ENCODE peak calls at places on chromosomes 16 and 17, in ten cellular contexts. One of them, this sample, is unnamed.

GRCh38 chr17:48254896-48255295 is 147.3 kb downstream of the SNX11 start:
- DNase-seq in ovary: no peak
- DNase-seq in right atrium auricular region: no peak
- DNase-seq in mucosa of descending colon: no peak
- DNase-seq in endothelial cell of umbilical vein: no peak
- DNase-seq in thoracic aorta: no peak
- DNase-seq in H1: no peak
- DNase-seq in cardiac fibroblast: no peak
- DNase-seq in lower leg skin: no peak
- DNase-seq in cardiac muscle cell: no peak
- DNase-seq in this sample: peak

GRCh38 chr16:78205506-78205905 is 106.1 kb downstream of the WWOX start:
- DNase-seq in ovary: no peak
- DNase-seq in right atrium auricular region: no peak
- DNase-seq in mucosa of descending colon: no peak
- DNase-seq in endothelial cell of umbilical vein: no peak
- DNase-seq in thoracic aorta: no peak
- DNase-seq in H1: no peak
- DNase-seq in cardiac fibroblast: no peak
- DNase-seq in lower leg skin: no peak
- DNase-seq in cardiac muscle cell: no peak
- DNase-seq in this sample: no peak

GRCh38 chr17:72804949-72805348 is 287.5 kb downstream of the SLC39A11 start:
- DNase-seq in ovary: no peak
- DNase-seq in right atrium auricular region: no peak
- DNase-seq in mucosa of descending colon: no peak
- DNase-seq in endothelial cell of umbilical vein: no peak
- DNase-seq in thoracic aorta: no peak
- DNase-seq in H1: no peak
- DNase-seq in cardiac fibroblast: no peak
- DNase-seq in lower leg skin: no peak
- DNase-seq in cardiac muscle cell: no peak
- DNase-seq in this sample: no peak

GRCh38 chr16:10039220-10040096 is 142.8 kb downstream of the GRIN2A start:
- DNase-seq in ovary: peak
- DNase-seq in right atrium auricular region: no peak
- DNase-seq in mucosa of descending colon: no peak
- DNase-seq in endothelial cell of umbilical vein: no peak
- DNase-seq in thoracic aorta: no peak
- DNase-seq in H1: peak
- DNase-seq in cardiac fibroblast: no peak
- DNase-seq in lower leg skin: no peak
- DNase-seq in cardiac muscle cell: peak
- DNase-seq in this sample: peak

GRCh38 chr16:19008245-19008644 is 24.5 kb downstream of the TMC7 start:
- DNase-seq in ovary: no peak
- DNase-seq in right atrium auricular region: no peak
- DNase-seq in mucosa of descending colon: no peak
- DNase-seq in endothelial cell of umbilical vein: no peak
- DNase-seq in thoracic aorta: no peak
- DNase-seq in H1: no peak
- DNase-seq in cardiac fibroblast: peak
- DNase-seq in lower leg skin: no peak
- DNase-seq in cardiac muscle cell: peak
- DNase-seq in this sample: peak

GRCh38 chr17:17205368-17206148 is 575 bp downstream of the PLD6 start:
- DNase-seq in ovary: peak
- DNase-seq in right atrium auricular region: no peak
- DNase-seq in mucosa of descending colon: peak
- DNase-seq in endothelial cell of umbilical vein: peak
- DNase-seq in thoracic aorta: no peak
- DNase-seq in H1: no peak
- DNase-seq in cardiac fibroblast: peak
- DNase-seq in lower leg skin: peak
- DNase-seq in cardiac muscle cell: peak
- DNase-seq in this sample: peak

GRCh38 chr16:31474173-31474714 is 2.3 kb downstream of the TGFB1I1 start:
- DNase-seq in ovary: no peak
- DNase-seq in right atrium auricular region: no peak
- DNase-seq in mucosa of descending colon: no peak
- DNase-seq in endothelial cell of umbilical vein: no peak
- DNase-seq in thoracic aorta: no peak
- DNase-seq in H1: no peak
- DNase-seq in cardiac fibroblast: peak
- DNase-seq in lower leg skin: no peak
- DNase-seq in cardiac muscle cell: peak
- DNase-seq in this sample: peak

GRCh38 chr17:75034236-75034908 is 12.4 kb downstream of the ATP5PD start:
- DNase-seq in ovary: peak
- DNase-seq in right atrium auricular region: peak
- DNase-seq in mucosa of descending colon: peak
- DNase-seq in endothelial cell of umbilical vein: peak
- DNase-seq in thoracic aorta: peak
- DNase-seq in H1: peak
- DNase-seq in cardiac fibroblast: peak
- DNase-seq in lower leg skin: peak
- DNase-seq in cardiac muscle cell: peak
- DNase-seq in this sample: peak

GRCh38 chr16:58501242-58502131 is 1.5 kb downstream of the NDRG4 start:
- DNase-seq in ovary: no peak
- DNase-seq in right atrium auricular region: no peak
- DNase-seq in mucosa of descending colon: no peak
- DNase-seq in endothelial cell of umbilical vein: no peak
- DNase-seq in thoracic aorta: no peak
- DNase-seq in H1: peak
- DNase-seq in cardiac fibroblast: no peak
- DNase-seq in lower leg skin: peak
- DNase-seq in cardiac muscle cell: no peak
- DNase-seq in this sample: peak

GRCh38 chr16:58499615-58500328 is at the start of gene NDRG4:
- DNase-seq in ovary: no peak
- DNase-seq in right atrium auricular region: no peak
- DNase-seq in mucosa of descending colon: no peak
- DNase-seq in endothelial cell of umbilical vein: peak
- DNase-seq in thoracic aorta: no peak
- DNase-seq in H1: peak
- DNase-seq in cardiac fibroblast: peak
- DNase-seq in lower leg skin: peak
- DNase-seq in cardiac muscle cell: peak
- DNase-seq in this sample: peak

GRCh38 chr16:58499092-58499511 is 841 bp upstream of the NDRG4 start:
- DNase-seq in ovary: no peak
- DNase-seq in right atrium auricular region: no peak
- DNase-seq in mucosa of descending colon: no peak
- DNase-seq in endothelial cell of umbilical vein: no peak
- DNase-seq in thoracic aorta: no peak
- DNase-seq in H1: no peak
- DNase-seq in cardiac fibroblast: no peak
- DNase-seq in lower leg skin: no peak
- DNase-seq in cardiac muscle cell: no peak
- DNase-seq in this sample: no peak

GRCh38 chr16:58502217-58502921 is 2.4 kb downstream of the NDRG4 start:
- DNase-seq in ovary: no peak
- DNase-seq in right atrium auricular region: no peak
- DNase-seq in mucosa of descending colon: no peak
- DNase-seq in endothelial cell of umbilical vein: no peak
- DNase-seq in thoracic aorta: no peak
- DNase-seq in H1: no peak
- DNase-seq in cardiac fibroblast: no peak
- DNase-seq in lower leg skin: peak
- DNase-seq in cardiac muscle cell: no peak
- DNase-seq in this sample: no peak

GRCh38 chr16:58500329-58501241 is 642 bp downstream of the NDRG4 start:
- DNase-seq in ovary: no peak
- DNase-seq in right atrium auricular region: no peak
- DNase-seq in mucosa of descending colon: no peak
- DNase-seq in endothelial cell of umbilical vein: no peak
- DNase-seq in thoracic aorta: no peak
- DNase-seq in H1: peak
- DNase-seq in cardiac fibroblast: no peak
- DNase-seq in lower leg skin: peak
- DNase-seq in cardiac muscle cell: no peak
- DNase-seq in this sample: no peak
- H3K4me3 ChIP-seq in ovary: peak
- H3K4me3 ChIP-seq in right atrium auricular region: peak
- H3K4me3 ChIP-seq in mucosa of descending colon: no peak
- H3K4me3 ChIP-seq in endothelial cell of umbilical vein: no peak
- H3K4me3 ChIP-seq in thoracic aorta: peak
- H3K4me3 ChIP-seq in H1: peak
- H3K4me3 ChIP-seq in cardiac fibroblast: peak
- H3K4me3 ChIP-seq in lower leg skin: no peak
- H3K4me3 ChIP-seq in cardiac muscle cell: peak
- H3K4me3 ChIP-seq in this sample: peak

GRCh38 chr17:46270032-46270431 is 24.9 kb upstream of the LRRC37A start:
- DNase-seq in ovary: no peak
- DNase-seq in right atrium auricular region: no peak
- DNase-seq in mucosa of descending colon: no peak
- DNase-seq in endothelial cell of umbilical vein: no peak
- DNase-seq in thoracic aorta: no peak
- DNase-seq in H1: peak
- DNase-seq in cardiac fibroblast: no peak
- DNase-seq in lower leg skin: no peak
- DNase-seq in cardiac muscle cell: no peak
- DNase-seq in this sample: no peak

GRCh38 chr17:46264456-46265198 is 30.3 kb upstream of the LRRC37A start:
- DNase-seq in ovary: no peak
- DNase-seq in right atrium auricular region: no peak
- DNase-seq in mucosa of descending colon: peak
- DNase-seq in endothelial cell of umbilical vein: no peak
- DNase-seq in thoracic aorta: no peak
- DNase-seq in H1: no peak
- DNase-seq in cardiac fibroblast: peak
- DNase-seq in lower leg skin: no peak
- DNase-seq in cardiac muscle cell: peak
- DNase-seq in this sample: peak

GRCh38 chr17:46262271-46262670 is 32.7 kb upstream of the LRRC37A start:
- DNase-seq in ovary: no peak
- DNase-seq in right atrium auricular region: no peak
- DNase-seq in mucosa of descending colon: peak
- DNase-seq in endothelial cell of umbilical vein: peak
- DNase-seq in thoracic aorta: no peak
- DNase-seq in H1: no peak
- DNase-seq in cardiac fibroblast: no peak
- DNase-seq in lower leg skin: no peak
- DNase-seq in cardiac muscle cell: no peak
- DNase-seq in this sample: peak

DNA sequence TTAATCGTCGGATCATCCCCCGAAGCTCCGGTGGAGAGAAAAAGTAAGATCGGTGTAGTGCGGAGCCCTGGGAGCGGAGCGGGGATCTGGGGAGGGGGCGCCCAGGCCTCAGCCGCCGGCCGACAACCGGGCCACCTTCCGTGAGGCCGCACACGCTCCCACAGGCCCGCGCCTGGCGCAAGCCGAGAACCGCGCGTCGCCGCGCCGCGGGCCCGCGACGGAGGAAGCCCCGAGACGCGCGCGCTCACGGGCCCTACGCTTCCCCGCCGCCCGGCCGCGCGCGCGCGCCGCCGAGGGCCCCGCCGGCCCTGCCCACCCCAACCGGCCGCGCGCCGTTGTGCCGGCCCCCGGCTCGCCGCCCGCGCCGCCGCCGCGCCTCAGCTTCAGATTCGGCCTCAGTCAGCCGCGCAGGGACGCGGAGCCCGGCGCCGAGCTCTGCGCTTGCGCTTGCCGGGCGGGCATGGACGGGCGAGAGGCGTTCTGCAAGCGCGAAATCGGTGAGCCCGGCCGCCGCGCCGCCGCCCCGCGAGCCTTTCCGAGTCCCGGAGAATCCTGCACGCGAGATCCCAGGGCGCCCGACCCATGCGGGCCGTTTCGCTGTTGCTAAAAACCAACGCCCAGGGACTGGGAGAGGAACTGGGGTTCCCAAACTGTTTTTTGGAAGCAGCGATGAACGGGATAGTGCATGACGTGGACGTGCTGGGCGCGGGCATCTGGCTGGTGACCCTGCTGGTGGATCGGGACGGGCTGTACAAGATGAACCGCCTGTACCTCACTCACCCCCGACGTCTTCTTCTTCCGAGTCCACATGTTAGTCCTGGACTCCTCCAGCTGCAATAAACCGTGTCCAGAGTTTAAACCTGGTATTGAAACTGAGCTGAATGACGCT is 28.0 kb upstream of the LRRC37A start:
- DNase-seq in ovary: peak
- DNase-seq in right atrium auricular region: peak
- DNase-seq in mucosa of descending colon: peak
- DNase-seq in endothelial cell of umbilical vein: peak
- DNase-seq in thoracic aorta: no peak
- DNase-seq in H1: peak
- DNase-seq in cardiac fibroblast: peak
- DNase-seq in lower leg skin: peak
- DNase-seq in cardiac muscle cell: peak
- DNase-seq in this sample: peak
- TF ChIP-seq CTCF in ovary: no peak
- TF ChIP-seq CTCF in right atrium auricular region: no peak
- TF ChIP-seq CTCF in mucosa of descending colon: no peak
- TF ChIP-seq CTCF in endothelial cell of umbilical vein: no peak
- TF ChIP-seq CTCF in thoracic aorta: no peak
- TF ChIP-seq CTCF in H1: no peak
- TF ChIP-seq CTCF in cardiac fibroblast: no peak
- TF ChIP-seq CTCF in lower leg skin: no peak
- TF ChIP-seq CTCF in cardiac muscle cell: no peak
- TF ChIP-seq CTCF in this sample: no peak

DNA sequence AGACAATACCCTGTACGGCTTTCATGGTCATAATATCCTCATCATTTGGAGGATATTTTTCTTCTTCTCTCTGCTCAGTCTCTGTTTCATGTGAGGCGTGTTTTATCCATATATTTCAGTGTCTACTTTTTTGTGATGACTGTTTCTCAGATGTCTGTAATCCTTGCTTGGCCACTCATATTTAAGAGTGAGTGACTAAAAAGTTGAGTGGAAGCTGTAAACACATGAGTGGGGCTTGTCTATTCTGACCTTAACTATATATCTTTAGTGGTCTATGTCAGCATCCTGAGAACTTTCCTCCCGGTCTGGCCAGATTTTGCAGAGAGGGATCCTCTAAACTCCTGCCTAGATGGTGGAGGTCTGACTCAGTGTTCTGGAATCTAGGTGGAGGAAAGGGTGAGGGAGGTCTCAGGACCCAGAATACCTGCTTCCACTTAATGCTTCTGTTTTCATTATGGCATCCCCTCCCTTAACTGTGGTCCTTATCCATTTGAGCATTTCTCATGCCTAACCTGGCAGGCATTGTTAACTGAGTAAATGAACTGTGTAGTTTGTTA is 6.0 kb downstream of the DDX19B start:
- DNase-seq in ovary: no peak
- DNase-seq in right atrium auricular region: no peak
- DNase-seq in mucosa of descending colon: no peak
- DNase-seq in endothelial cell of umbilical vein: no peak
- DNase-seq in thoracic aorta: no peak
- DNase-seq in H1: no peak
- DNase-seq in cardiac fibroblast: no peak
- DNase-seq in lower leg skin: peak
- DNase-seq in cardiac muscle cell: no peak
- DNase-seq in this sample: peak
- H3K4me3 ChIP-seq in ovary: no peak
- H3K4me3 ChIP-seq in right atrium auricular region: no peak
- H3K4me3 ChIP-seq in mucosa of descending colon: no peak
- H3K4me3 ChIP-seq in endothelial cell of umbilical vein: no peak
- H3K4me3 ChIP-seq in thoracic aorta: no peak
- H3K4me3 ChIP-seq in H1: no peak
- H3K4me3 ChIP-seq in cardiac fibroblast: no peak
- H3K4me3 ChIP-seq in lower leg skin: no peak
- H3K4me3 ChIP-seq in cardiac muscle cell: no peak
- H3K4me3 ChIP-seq in this sample: no peak

GRCh38 chr16:88925540-88925887 is 51.5 kb downstream of the CBFA2T3 start:
- DNase-seq in ovary: no peak
- DNase-seq in right atrium auricular region: no peak
- DNase-seq in mucosa of descending colon: no peak
- DNase-seq in endothelial cell of umbilical vein: no peak
- DNase-seq in thoracic aorta: no peak
- DNase-seq in H1: no peak
- DNase-seq in cardiac fibroblast: no peak
- DNase-seq in lower leg skin: no peak
- DNase-seq in cardiac muscle cell: no peak
- DNase-seq in this sample: no peak

GRCh38 chr16:88923450-88923849 is 53.6 kb downstream of the CBFA2T3 start:
- DNase-seq in ovary: no peak
- DNase-seq in right atrium auricular region: no peak
- DNase-seq in mucosa of descending colon: no peak
- DNase-seq in endothelial cell of umbilical vein: no peak
- DNase-seq in thoracic aorta: no peak
- DNase-seq in H1: no peak
- DNase-seq in cardiac fibroblast: no peak
- DNase-seq in lower leg skin: no peak
- DNase-seq in cardiac muscle cell: no peak
- DNase-seq in this sample: no peak

GRCh38 chr16:88923926-88924833 is 52.8 kb downstream of the CBFA2T3 start:
- DNase-seq in ovary: no peak
- DNase-seq in right atrium auricular region: no peak
- DNase-seq in mucosa of descending colon: no peak
- DNase-seq in endothelial cell of umbilical vein: no peak
- DNase-seq in thoracic aorta: no peak
- DNase-seq in H1: no peak
- DNase-seq in cardiac fibroblast: no peak
- DNase-seq in lower leg skin: no peak
- DNase-seq in cardiac muscle cell: no peak
- DNase-seq in this sample: no peak

GRCh38 chr16:88926374-88926990 is 50.5 kb downstream of the CBFA2T3 start:
- DNase-seq in ovary: no peak
- DNase-seq in right atrium auricular region: no peak
- DNase-seq in mucosa of descending colon: no peak
- DNase-seq in endothelial cell of umbilical vein: no peak
- DNase-seq in thoracic aorta: no peak
- DNase-seq in H1: no peak
- DNase-seq in cardiac fibroblast: no peak
- DNase-seq in lower leg skin: no peak
- DNase-seq in cardiac muscle cell: no peak
- DNase-seq in this sample: no peak

DNA sequence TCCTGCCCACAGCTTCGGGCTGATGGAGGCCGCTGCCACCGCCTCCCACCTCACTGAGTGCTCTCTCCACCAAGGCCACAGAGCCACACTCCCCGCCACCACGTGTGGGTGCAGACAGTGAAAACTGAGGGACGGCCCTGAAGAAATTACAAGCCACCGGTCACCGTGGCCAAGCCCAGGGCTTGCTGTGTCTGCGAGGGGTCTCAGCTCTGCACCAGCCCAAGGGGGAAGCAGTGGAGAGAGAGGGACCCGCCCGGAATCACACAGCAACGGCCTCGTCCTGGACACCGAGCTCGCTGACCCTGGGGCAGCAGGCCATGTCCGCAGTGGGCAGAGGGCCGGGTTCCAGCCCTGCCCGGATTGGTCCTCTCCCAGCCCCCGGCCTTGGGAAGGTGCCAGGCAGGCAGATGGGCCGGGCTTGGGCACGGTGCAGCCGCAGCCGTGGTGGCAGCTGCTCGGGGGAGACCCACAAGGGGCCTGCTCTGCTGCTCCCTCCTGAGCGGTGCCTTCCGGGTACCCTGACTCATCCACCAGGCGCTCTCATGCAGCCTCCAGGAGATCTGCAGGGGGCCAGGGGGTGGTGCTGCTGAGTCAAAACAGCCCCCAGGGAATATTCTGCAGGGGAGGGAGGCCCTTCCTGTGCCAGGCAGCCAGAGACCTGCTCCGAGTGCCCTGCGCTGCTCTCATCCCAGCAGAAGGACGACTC is 52.0 kb downstream of the CBFA2T3 start:
- DNase-seq in ovary: peak
- DNase-seq in right atrium auricular region: peak
- DNase-seq in mucosa of descending colon: no peak
- DNase-seq in endothelial cell of umbilical vein: peak
- DNase-seq in thoracic aorta: no peak
- DNase-seq in H1: no peak
- DNase-seq in cardiac fibroblast: peak
- DNase-seq in lower leg skin: no peak
- DNase-seq in cardiac muscle cell: peak
- DNase-seq in this sample: peak
- TF ChIP-seq CTCF in ovary: no peak
- TF ChIP-seq CTCF in right atrium auricular region: no peak
- TF ChIP-seq CTCF in mucosa of descending colon: no peak
- TF ChIP-seq CTCF in endothelial cell of umbilical vein: peak
- TF ChIP-seq CTCF in thoracic aorta: peak
- TF ChIP-seq CTCF in H1: peak
- TF ChIP-seq CTCF in cardiac fibroblast: peak
- TF ChIP-seq CTCF in lower leg skin: no peak
- TF ChIP-seq CTCF in cardiac muscle cell: peak
- TF ChIP-seq CTCF in this sample: peak

This sample was measured in epithelial cell of esophagus.